ENCODE peak calls at places on chromosomes 1 and 21, in ten cellular contexts. W is neural progenitor cell, U is mucosa of descending colon, P is GM23248, F is neuronal stem cell, O is adrenal gland, A is mesenchymal stem cell, M is OCI-LY7, L is body of pancreas, V is tibial nerve. I is an unnamed sample. For H3K36me3, the result is how much of the 10 kb centered on the place peaks cover.

GRCh38 chr21:38806153-38806941 is 618 bp downstream of the ETS2 start:
- DNase-seq in F (peak), A (no peak), W (peak), P (peak), V (no peak), O (peak), L (peak), U (peak), M (peak), I (peak)

GRCh38 chr1:105427543-105427942 is 1628.9 kb upstream of the PRMT6 start:
- DNase-seq in W (no peak), V (no peak), M (no peak), A (no peak), F (no peak), O (no peak), P (peak), L (no peak), U (no peak), I (no peak)

GRCh38 chr1:216054593-216054992 is 368.7 kb downstream of the USH2A start:
- DNase-seq in A (no peak), F (no peak), P (no peak), U (no peak), L (no peak), M (no peak), V (no peak), W (no peak), O (no peak), I (no peak)

GRCh38 chr1:114554577-114554976 is 26.8 kb downstream of the BCAS2 start:
- DNase-seq in P (no peak), U (no peak), V (no peak), L (no peak), A (no peak), W (no peak), M (no peak), F (no peak), O (no peak), I (no peak)

GRCh38 chr1:178417858-178418257 is 78.9 kb downstream of the CLEC20A start:
- DNase-seq in P (peak), A (peak), V (no peak), O (no peak), F (no peak), U (no peak), M (no peak), L (no peak), W (no peak), I (no peak)

GRCh38 chr1:185376840-185377635 is 60.0 kb upstream of the IVNS1ABP start:
- DNase-seq in L (no peak), F (no peak), A (peak), P (peak), U (no peak), O (peak), W (no peak), M (no peak), V (peak), I (no peak)

GRCh38 chr1:67004176-67004575 is 49.8 kb downstream of the SLC35D1 start:
- DNase-seq in V (no peak), A (no peak), M (no peak), U (no peak), W (no peak), L (no peak), O (no peak), F (no peak), P (no peak), I (no peak)

GRCh38 chr1:216812966-216813365 is 89.7 kb upstream of the ESRRG start:
- DNase-seq in M (no peak), P (peak), U (no peak), W (no peak), V (no peak), F (no peak), L (no peak), O (no peak), A (peak), I (no peak)

GRCh38 chr1:64220241-64220640 is 16.8 kb downstream of the UBE2U start:
- DNase-seq in P (no peak), F (no peak), W (no peak), O (no peak), U (no peak), M (no peak), V (no peak), L (no peak), A (no peak), I (no peak)

GRCh38 chr1:179586107-179586823 is 5.4 kb upstream of the TDRD5 start:
- DNase-seq in V (peak), U (peak), F (peak), L (peak), A (no peak), W (peak), M (no peak), O (peak), P (peak), I (peak)

GRCh38 chr1:92125204-92125603 is 45.1 kb downstream of the BTBD8 start:
- DNase-seq in F (no peak), A (no peak), P (no peak), U (no peak), M (no peak), W (no peak), V (no peak), L (no peak), O (no peak), I (no peak)

GRCh38 chr1:168138134-168138533 is 1.4 kb upstream of the GPR161 start:
- DNase-seq in P (peak), W (no peak), F (no peak), L (no peak), A (peak), U (no peak), M (no peak), O (no peak), V (no peak), I (no peak)

GRCh38 chr1:8169364-8170058 is 143.4 kb upstream of the ERRFI1 start:
- DNase-seq in U (no peak), V (peak), L (peak), M (peak), W (no peak), O (peak), F (no peak), A (peak), P (peak), I (peak)

DNA sequence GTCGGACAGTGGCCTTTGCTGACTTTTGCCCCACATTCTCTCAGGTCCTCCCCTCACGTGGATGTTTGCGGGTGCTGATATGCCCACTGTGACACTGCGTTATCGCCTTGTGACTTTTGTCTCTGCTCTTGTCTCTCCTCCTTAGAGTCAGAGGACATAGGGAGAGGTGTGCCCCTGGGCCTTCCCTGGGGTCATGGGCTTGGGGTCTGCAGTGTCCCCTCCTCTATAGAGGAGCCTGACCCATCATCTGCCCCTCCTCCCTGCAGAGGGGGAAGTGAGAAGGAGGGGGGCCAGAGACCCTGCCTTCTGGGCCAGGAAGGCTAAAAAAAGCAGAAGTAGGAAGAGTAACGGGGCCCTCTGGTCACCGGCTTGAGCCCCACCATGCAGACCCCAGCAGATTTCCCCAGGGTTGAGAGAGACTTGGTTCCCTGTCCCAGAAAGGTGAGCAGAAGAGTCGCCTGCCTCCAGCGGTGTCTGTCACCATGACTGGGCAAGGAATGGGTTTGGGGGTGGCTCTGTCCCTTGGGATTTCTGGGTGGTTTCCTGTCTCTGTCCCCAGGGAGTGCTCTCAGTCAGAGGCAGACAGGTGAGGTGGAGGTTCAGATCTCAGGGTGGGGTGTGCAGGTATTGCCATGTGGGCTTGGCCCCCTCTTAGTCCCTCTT is 13.4 kb downstream of the RPS6KA1 start:
- DNase-seq in W (no peak), A (no peak), L (no peak), F (no peak), O (no peak), V (no peak), U (no peak), P (no peak), M (peak), I (no peak)
- H3K4me3 ChIP-seq in W (no peak), A (no peak), L (no peak), F (no peak), O (no peak), V (peak), U (no peak), P (no peak), M (peak), I (no peak)

DNA sequence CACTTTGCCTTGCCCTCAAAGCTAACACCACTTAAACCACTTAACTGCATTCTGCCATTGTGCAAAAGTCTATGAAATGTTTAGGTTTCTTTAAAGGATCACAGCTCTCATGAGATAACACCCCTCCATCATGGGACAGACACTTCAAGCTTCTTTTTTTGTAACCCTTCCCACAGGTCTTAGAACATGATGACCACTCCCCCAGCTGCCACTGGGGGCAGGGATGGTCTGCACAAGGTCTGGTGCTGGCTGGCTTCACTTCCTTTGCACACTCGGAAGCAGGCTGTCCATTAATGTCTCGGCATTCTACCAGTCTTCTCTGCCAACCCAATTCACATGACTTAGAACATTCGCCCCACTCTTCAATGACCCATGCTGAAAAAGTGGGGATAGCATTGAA is 7.7 kb downstream of the ADAMTS1 start:
- DNase-seq in V (no peak), W (no peak), M (no peak), F (no peak), P (no peak), L (no peak), O (no peak), A (peak), U (no peak), I (no peak)
- H3K36me3 ChIP-seq in V (half or more), W (under half), M (under half), F (under half), P (half or more), L (under half), O (under half), A (half or more), U (under half), I (half or more)

GRCh38 chr1:241551759-241552638 is 19.8 kb downstream of the KMO start:
- DNase-seq in V (peak), L (no peak), O (peak), A (no peak), U (no peak), W (no peak), F (no peak), M (peak), P (no peak), I (no peak)
- H3K4me3 ChIP-seq in V (no peak), L (no peak), O (no peak), A (no peak), U (no peak), W (no peak), F (no peak), M (peak), P (no peak), I (no peak)

GRCh38 chr1:70072239-70072751 is 133.1 kb downstream of the LRRC40 start:
- DNase-seq in A (peak), L (no peak), M (no peak), W (peak), V (no peak), O (no peak), F (no peak), P (peak), U (no peak), I (no peak)
- H3K36me3 ChIP-seq in A (under half), L (under half), M (under half), W (under half), V (under half), O (under half), F (under half), P (under half), U (under half), I (under half)

GRCh38 chr1:24705260-24706073 is 39.8 kb upstream of the CLIC4 start:
- DNase-seq in F (peak), L (peak), P (peak), M (no peak), O (peak), V (peak), A (peak), U (peak), W (peak), I (peak)
- H3K4me3 ChIP-seq in F (peak), L (no peak), P (no peak), M (no peak), O (no peak), V (peak), A (peak), U (no peak), W (peak), I (no peak)

DNA sequence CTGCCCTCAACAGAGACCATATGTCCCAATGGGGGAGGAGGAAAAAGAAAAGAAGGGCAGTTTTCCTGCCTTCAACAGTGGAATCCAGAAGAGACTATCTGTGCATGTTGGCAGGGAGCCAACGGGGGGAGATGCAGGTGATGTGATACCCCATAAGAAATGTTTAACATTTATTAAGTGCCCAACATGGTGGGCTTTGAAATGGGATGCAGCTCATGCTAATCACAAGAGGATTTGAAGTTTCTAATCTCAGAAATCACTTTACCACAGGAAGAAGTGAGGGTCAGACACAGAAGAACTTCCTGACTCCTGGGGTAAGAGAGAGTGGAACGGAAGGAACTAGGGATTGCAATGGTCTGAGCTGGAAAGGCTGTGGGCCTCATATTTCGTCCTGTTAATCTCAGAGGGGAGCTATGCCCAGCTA is 16.2 kb downstream of the CSRP1 start:
- DNase-seq in V (no peak), F (no peak), A (peak), L (no peak), O (no peak), M (no peak), U (no peak), P (no peak), W (no peak), I (no peak)
- H3K36me3 ChIP-seq in V (half or more), F (under half), A (under half), L (under half), O (under half), M (half or more), U (under half), P (half or more), W (under half), I (under half)

GRCh38 chr1:223142269-223142668 is 779 bp downstream of the TLR5 start:
- DNase-seq in L (no peak), U (peak), O (no peak), A (no peak), V (no peak), M (no peak), F (no peak), P (no peak), W (no peak), I (no peak)
- H3K4me3 ChIP-seq in L (no peak), U (no peak), O (no peak), A (no peak), V (peak), M (no peak), F (peak), P (no peak), W (peak), I (peak)

DNA sequence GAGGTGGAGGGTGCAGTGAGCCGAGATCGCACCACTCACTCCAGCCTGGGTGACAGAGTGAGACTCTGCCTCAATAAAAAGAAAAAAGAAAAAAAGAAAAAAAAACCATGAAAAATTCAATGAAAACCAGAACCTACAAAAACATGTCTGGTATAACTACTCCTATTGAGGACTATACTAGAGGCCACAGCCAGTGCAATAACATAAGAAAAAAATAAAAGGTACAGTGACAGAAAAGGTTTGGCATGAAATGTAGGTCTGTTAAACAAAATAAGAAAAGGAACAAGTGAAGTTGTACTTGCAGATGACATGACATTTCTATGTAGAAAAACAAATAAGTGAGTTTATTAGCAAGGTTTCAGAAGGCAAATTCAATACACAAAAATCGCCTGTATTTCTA is 8.2 kb downstream of the NADK start:
- DNase-seq in L (no peak), V (no peak), W (no peak), A (no peak), P (no peak), U (no peak), O (no peak), F (no peak), M (no peak), I (no peak)
- H3K36me3 ChIP-seq in L (under half), V (half or more), W (under half), A (under half), P (under half), U (under half), O (under half), F (under half), M (half or more), I (under half)

I was measured in kidney.